ENCODE peak calls at places on chromosomes 11 and 22, in six cellular contexts. B is brain microvascular endothelial cell, T is fibroblast of the aortic adventitia, K is AG04450, W is pancreas, A is thoracic aorta. F is an unnamed sample.

GRCh38 chr11:78449866-78450265 is 32.2 kb upstream of the GAB2 start:
- DNase-seq in A (no peak), K (no peak), W (no peak), B (peak), T (no peak), F (no peak)

GRCh38 chr11:10526974-10527918 is 13.7 kb downstream of the RNF141 start:
- DNase-seq in W (no peak), K (no peak), A (no peak), B (no peak), T (no peak), F (no peak)

GRCh38 chr11:24163146-24163545 is 333.7 kb upstream of the LUZP2 start:
- DNase-seq in B (no peak), K (no peak), A (no peak), W (no peak), T (no peak), F (no peak)

GRCh38 chr11:125935629-125936199 is 10.1 kb upstream of the VSIG10L2 start:
- DNase-seq in T (peak), B (no peak), W (no peak), K (no peak), A (no peak), F (no peak)

GRCh38 chr11:118659956-118660645 is 19.3 kb downstream of the TREH start:
- DNase-seq in W (no peak), A (no peak), B (no peak), K (no peak), T (no peak), F (no peak)

GRCh38 chr11:704799-705645 is 1.0 kb upstream of the EPS8L2 start:
- DNase-seq in T (no peak), B (no peak), K (no peak), A (no peak), W (peak), F (no peak)

GRCh38 chr11:65207918-65208784 is 26.4 kb downstream of the CAPN1 start:
- DNase-seq in W (no peak), A (no peak), B (no peak), K (no peak), T (no peak), F (no peak)

GRCh38 chr11:104581246-104581980 is 316.8 kb downstream of the CASP12 start:
- DNase-seq in W (no peak), T (no peak), B (no peak), A (no peak), K (no peak), F (no peak)

GRCh38 chr11:130246719-130247118 is 68.0 kb downstream of the ZBTB44 start:
- DNase-seq in K (peak), B (peak), T (peak), W (no peak), A (no peak), F (no peak)

GRCh38 chr22:19845369-19845722 is 9.3 kb downstream of the GNB1L start:
- DNase-seq in A (no peak), B (no peak), T (no peak), K (no peak), W (no peak), F (no peak)

GRCh38 chr22:48477031-48477721 is 1350.5 kb downstream of the BRD1 start:
- DNase-seq in K (no peak), A (no peak), T (no peak), W (peak), B (no peak), F (no peak)

GRCh38 chr11:55106391-55106790 is 155.6 kb upstream of the TRIM48 start:
- DNase-seq in B (no peak), W (no peak), K (no peak), T (no peak), A (no peak), F (no peak)

GRCh38 chr11:73204711-73205121 is 13.4 kb upstream of the P2RY2 start:
- DNase-seq in T (no peak), A (no peak), W (no peak), K (no peak), B (no peak), F (no peak)

DNA sequence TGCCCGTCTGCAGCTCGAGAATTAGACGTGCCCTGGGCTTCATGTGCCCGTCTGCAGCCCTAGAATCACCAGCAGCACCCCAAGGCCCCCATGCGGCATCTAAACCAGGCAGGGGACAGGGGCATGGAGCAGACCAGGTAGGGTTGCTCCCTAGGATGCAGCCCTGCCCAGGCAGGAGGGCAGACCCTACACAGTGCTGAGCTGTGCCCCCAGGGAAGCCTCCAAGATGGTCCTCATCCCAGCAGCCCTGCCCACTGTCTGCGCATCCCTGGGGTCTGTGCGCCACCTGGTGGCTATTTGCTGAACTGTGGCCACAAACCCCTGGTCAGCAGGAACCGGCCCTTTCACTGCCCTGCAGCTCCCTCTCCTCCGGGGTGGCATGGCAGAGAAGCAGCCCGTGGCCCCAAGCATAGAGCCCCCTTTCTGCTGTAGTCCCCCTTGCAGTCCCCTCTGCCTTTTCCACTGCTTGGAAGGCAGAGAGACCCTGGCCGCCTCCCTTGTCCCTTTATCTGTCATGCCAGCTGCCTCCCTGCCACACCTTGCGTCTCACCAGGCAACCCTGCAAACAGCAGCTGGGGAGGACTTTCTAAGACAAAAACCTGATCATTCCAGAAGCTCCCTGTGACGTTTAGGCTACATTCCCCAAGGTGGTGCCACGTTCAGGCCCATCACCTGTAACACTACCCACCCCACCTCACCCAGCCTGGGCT is 86.6 kb downstream of the KCNQ1 start:
- DNase-seq in A (no peak), K (peak), B (peak), T (peak), W (peak), F (no peak)
- TF ChIP-seq CTCF in A (peak), K (peak), B (peak), T (peak), W (peak), F (peak)

GRCh38 chr22:47213571-47214230 is 451.3 kb downstream of the TBC1D22A start:
- DNase-seq in K (no peak), B (no peak), A (no peak), T (peak), W (no peak), F (no peak)
- TF ChIP-seq CTCF in K (peak), B (peak), A (peak), T (peak), W (peak), F (peak)

GRCh38 chr11:66868082-66868725 is 11.3 kb downstream of the LRFN4 start:
- DNase-seq in K (no peak), A (no peak), W (no peak), B (no peak), T (no peak), F (no peak)

GRCh38 chr11:66867425-66868040 is 10.7 kb downstream of the LRFN4 start:
- DNase-seq in T (no peak), K (no peak), W (no peak), B (no peak), A (no peak), F (no peak)

GRCh38 chr11:66869471-66869870 is 12.6 kb downstream of the LRFN4 start:
- DNase-seq in T (no peak), W (no peak), A (no peak), K (no peak), B (no peak), F (no peak)

GRCh38 chr11:66870131-66870530 is 13.3 kb downstream of the LRFN4 start:
- DNase-seq in T (no peak), W (no peak), K (no peak), A (no peak), B (no peak), F (no peak)

DNA sequence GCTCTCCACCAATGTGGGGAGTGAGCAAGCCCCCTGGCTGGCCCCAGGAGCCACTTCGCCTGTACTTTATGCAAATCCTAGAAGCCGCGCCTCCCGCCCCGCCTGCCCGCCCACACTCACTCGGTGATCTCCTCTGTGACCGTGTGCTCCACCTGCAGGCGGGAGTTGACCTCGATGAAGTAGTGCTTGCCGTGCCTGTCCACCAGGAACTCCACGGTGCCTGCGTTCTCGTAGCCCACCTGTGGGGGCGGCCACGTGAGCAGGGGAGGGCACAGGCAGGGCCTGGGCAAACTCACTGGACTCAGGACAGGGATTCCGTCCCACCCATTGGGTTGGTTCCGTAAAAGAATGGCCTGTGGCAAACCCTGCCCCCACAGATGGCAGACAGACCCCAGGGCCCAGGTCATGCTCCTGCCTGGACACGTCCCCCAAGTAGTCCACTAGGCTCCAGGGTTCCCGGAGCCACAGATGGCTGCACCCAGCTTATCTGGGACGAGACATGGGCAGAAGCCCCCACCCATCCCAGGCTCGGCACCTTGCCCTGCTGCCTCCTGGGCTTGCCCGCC is 11.9 kb downstream of the LRFN4 start:
- DNase-seq in B (no peak), T (no peak), W (peak), A (no peak), K (no peak), F (no peak)
- TF ChIP-seq CTCF in B (peak), T (no peak), W (no peak), A (no peak), K (no peak), F (no peak)

DNA sequence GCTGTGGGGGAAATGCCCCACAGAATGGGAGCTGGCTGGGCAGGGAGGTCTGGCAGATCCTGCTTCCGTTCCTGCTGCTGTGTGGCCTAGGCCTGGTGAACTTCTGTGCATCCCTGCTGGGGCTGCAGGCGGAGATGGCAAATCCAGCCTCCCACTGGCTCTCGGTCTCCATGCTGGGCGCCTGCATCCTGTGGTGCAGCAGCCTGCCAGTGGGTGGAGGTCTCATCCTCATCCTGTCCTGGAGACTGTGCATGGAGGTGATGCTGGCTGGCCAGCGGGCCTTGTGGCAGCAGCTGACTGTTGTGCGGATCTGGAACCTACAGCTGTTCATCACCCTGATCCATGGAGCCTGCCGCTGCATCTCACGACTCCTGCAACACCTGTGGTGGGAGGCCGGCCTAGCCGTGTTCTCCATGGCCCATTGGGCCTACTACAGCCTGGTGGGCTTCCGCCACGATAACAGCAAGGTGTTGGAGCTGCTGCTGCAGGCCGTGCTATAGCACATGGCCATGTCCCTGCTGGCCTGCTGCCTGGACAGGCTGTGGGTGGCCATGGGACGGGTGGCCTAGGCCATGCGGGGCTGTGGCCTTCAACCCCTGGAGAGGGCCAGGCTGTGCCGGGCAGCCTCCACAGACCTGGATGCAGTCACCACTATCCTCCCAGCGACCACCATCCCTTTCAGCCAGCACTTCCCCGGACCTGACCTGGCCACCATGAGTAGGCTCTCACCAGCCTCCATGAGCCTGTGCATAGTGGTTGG is 8.8 kb upstream of the RPL3 start:
- DNase-seq in K (no peak), B (peak), T (no peak), A (no peak), W (no peak), F (no peak)
- TF ChIP-seq CTCF in K (no peak), B (no peak), T (no peak), A (no peak), W (no peak), F (no peak)

GRCh38 chr22:45344339-45344738 is 34.6 kb downstream of the FAM118A start:
- DNase-seq in T (peak), B (no peak), A (no peak), W (no peak), K (no peak), F (no peak)
- TF ChIP-seq CTCF in T (peak), B (peak), A (no peak), W (no peak), K (peak), F (no peak)

GRCh38 chr22:43272301-43272700 is 70.9 kb downstream of the SCUBE1 start:
- DNase-seq in W (no peak), A (no peak), K (no peak), T (no peak), B (no peak), F (no peak)

GRCh38 chr22:43273902-43274484 is 69.2 kb downstream of the SCUBE1 start:
- DNase-seq in W (peak), A (no peak), T (peak), K (no peak), B (no peak), F (no peak)

GRCh38 chr22:43270949-43271348 is 72.2 kb downstream of the SCUBE1 start:
- DNase-seq in K (no peak), T (no peak), B (no peak), A (no peak), W (no peak), F (no peak)

GRCh38 chr22:43274595-43275240 is 68.5 kb downstream of the SCUBE1 start:
- DNase-seq in W (no peak), T (no peak), A (no peak), B (no peak), K (no peak), F (no peak)

DNA sequence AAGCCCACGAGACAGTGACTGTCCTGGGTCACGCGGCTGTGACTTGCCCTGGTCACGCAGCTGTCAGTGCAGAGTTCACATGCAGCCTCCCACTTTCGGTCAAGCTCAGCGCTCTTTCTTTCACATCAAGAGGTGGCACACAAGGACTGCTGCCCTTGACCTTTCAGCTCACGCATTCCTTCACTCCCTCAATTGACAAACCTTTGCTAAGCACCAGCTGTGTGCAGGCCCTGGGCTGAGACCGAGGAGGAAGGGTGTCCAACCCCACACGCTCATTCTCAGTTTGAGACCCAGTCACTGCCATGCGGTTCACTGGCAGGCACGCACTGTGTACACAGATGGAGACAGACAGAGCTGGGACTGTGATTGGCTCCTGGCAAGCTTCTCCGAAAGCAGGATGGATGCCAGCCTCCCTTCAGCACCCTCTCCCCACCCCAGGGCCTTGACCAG is 70.3 kb downstream of the SCUBE1 start:
- DNase-seq in A (no peak), W (no peak), K (no peak), T (no peak), B (no peak), F (no peak)
- TF ChIP-seq CTCF in A (no peak), W (no peak), K (no peak), T (no peak), B (no peak), F (no peak)

DNA sequence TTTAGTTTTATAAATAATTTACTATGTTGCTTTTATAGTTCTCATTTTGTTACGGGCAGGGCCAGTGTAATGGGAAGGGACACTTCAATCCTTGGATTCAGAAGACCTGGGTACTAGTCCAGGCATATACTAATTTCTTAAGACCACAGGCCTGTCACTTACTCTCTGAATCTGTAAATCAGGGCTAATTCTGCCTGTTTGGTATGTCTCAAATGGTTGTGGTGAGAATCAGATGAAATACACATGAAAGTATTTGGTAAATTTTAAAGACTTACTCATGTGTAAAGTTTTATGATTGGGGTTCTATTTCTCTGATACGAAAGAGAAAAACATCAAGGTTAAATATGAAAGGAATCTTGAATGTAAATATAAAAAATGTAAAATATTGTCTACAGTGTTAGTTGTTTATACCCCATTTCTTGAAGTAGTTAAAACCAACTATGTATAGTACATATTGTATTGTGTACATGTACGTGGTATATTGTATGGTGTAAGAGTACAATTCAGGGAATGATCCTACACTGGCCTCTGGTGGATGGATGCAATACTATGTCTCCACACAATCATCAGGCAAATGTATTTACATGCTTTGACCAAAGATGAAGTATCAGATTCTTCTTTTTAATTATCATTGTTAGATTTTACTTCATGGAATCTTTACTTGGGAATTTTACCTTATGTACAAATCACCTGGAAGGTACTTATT is 24.5 kb upstream of the RAG2 start:
- DNase-seq in W (no peak), B (peak), T (peak), K (peak), A (no peak), F (no peak)
- TF ChIP-seq CTCF in W (no peak), B (peak), T (peak), K (peak), A (peak), F (peak)